ENCODE peak calls at places on chromosome 20, in five cellular contexts. G, B, D, C and A are unnamed samples.

GRCh38 chr20:1322511-1323245 is 6.3 kb downstream of the SDCBP2 start:
- DNase-seq in G (peak), B (peak), D (no peak), C (no peak), A (no peak)

GRCh38 chr20:51493346-51493791 is 49.1 kb downstream of the NFATC2 start:
- DNase-seq in G (no peak), B (no peak), D (no peak), C (no peak), A (no peak)

GRCh38 chr20:9241232-9241692 is 172.4 kb downstream of the PLCB4 start:
- DNase-seq in G (peak), B (peak), D (no peak), C (no peak), A (no peak)

GRCh38 chr20:43459022-43459942 is 1.6 kb downstream of the SRSF6 start:
- DNase-seq in G (peak), B (no peak), D (no peak), C (no peak), A (peak)

GRCh38 chr20:57062696-57063270 is 203.7 kb downstream of the BMP7 start:
- DNase-seq in G (no peak), B (no peak), D (no peak), C (no peak), A (no peak)

GRCh38 chr20:8602389-8603116 is 466.3 kb upstream of the PLCB4 start:
- DNase-seq in G (peak), B (peak), D (no peak), C (no peak), A (no peak)

GRCh38 chr20:37868998-37869861 is 33.7 kb upstream of the VSTM2L start:
- DNase-seq in G (no peak), B (no peak), D (no peak), C (no peak), A (no peak)

GRCh38 chr20:12171927-12172581 is 254.4 kb downstream of the BTBD3 start:
- DNase-seq in G (peak), B (peak), D (peak), C (no peak), A (no peak)

GRCh38 chr20:32763202-32763999 is 1.2 kb downstream of the DNMT3B start:
- DNase-seq in G (no peak), B (no peak), D (no peak), C (no peak), A (no peak)

GRCh38 chr20:9999660-10000059 is 35.1 kb upstream of the ANKEF1 start:
- DNase-seq in G (no peak), B (no peak), D (no peak), C (no peak), A (peak)

GRCh38 chr20:32610897-32611218 is 25.7 kb upstream of the NOL4L start:
- DNase-seq in G (no peak), B (no peak), D (no peak), C (no peak), A (no peak)

GRCh38 chr20:61753196-61753942 is 312.3 kb downstream of the TAF4 start:
- DNase-seq in G (peak), B (peak), D (no peak), C (no peak), A (no peak)

GRCh38 chr20:51529027-51529749 is 13.3 kb downstream of the NFATC2 start:
- DNase-seq in G (peak), B (peak), D (no peak), C (no peak), A (no peak)

GRCh38 chr20:32789896-32790750 is 27.9 kb downstream of the DNMT3B start:
- DNase-seq in G (peak), B (peak), D (peak), C (peak), A (peak)

GRCh38 chr20:7159903-7160302 is 392.4 kb downstream of the BMP2 start:
- DNase-seq in G (no peak), B (peak), D (no peak), C (no peak), A (no peak)

GRCh38 chr20:23161244-23161875 is 75.2 kb upstream of the CD93 start:
- DNase-seq in G (peak), B (no peak), D (no peak), C (no peak), A (peak)

GRCh38 chr20:56690531-56691175 is 61.5 kb downstream of the TFAP2C start:
- DNase-seq in G (no peak), B (no peak), D (no peak), C (no peak), A (peak)

GRCh38 chr20:58614366-58614765 is 36.7 kb upstream of the STX16 start:
- DNase-seq in G (no peak), B (no peak), D (no peak), C (no peak), A (no peak)

GRCh38 chr20:49426873-49427272 is 55.6 kb downstream of the KCNB1 start:
- DNase-seq in G (no peak), B (no peak), D (no peak), C (no peak), A (no peak)

GRCh38 chr20:58359441-58359840 is 29.6 kb upstream of the VAPB start:
- DNase-seq in G (peak), B (no peak), D (no peak), C (no peak), A (no peak)

GRCh38 chr20:35145141-35145564 is 2.0 kb downstream of the EDEM2 start:
- DNase-seq in G (peak), B (peak), D (peak), C (peak), A (no peak)

GRCh38 chr20:61719691-61720347 is 345.9 kb downstream of the TAF4 start:
- DNase-seq in G (no peak), B (no peak), D (no peak), C (no peak), A (no peak)

GRCh38 chr20:23449400-23449799 is 3.3 kb downstream of the CST11 start:
- DNase-seq in G (no peak), B (peak), D (no peak), C (no peak), A (no peak)

GRCh38 chr20:19769516-19769915 is 11.5 kb downstream of the RIN2 start:
- DNase-seq in G (no peak), B (no peak), D (no peak), C (no peak), A (no peak)

GRCh38 chr20:64065062-64065972 is 2.3 kb downstream of the TCEA2 start:
- DNase-seq in G (no peak), B (no peak), D (no peak), C (no peak), A (no peak)